ENCODE peak calls at places on chromosomes 2 and 18, in eight cellular contexts. O, R, Z, B, Q, S, M and N are unnamed samples.

GRCh38 chr2:38474833-38475566 is 97.9 kb upstream of the ATL2 start:
- DNase-seq in M (no peak), S (no peak), R (no peak), Q (no peak), Z (no peak), O (no peak), B (no peak), N (peak)

GRCh38 chr2:190766581-190766980 is 114.0 kb upstream of the GLS start:
- DNase-seq in R (no peak), Q (peak), S (no peak), B (no peak), Z (no peak), O (no peak), M (no peak), N (no peak)

GRCh38 chr2:168614291-168615018 is 158.4 kb downstream of the CERS6 start:
- DNase-seq in M (no peak), Q (peak), O (no peak), Z (no peak), R (no peak), S (no peak), B (no peak), N (no peak)

GRCh38 chr18:875912-876311 is 28.8 kb upstream of the ADCYAP1 start:
- DNase-seq in Z (no peak), M (no peak), B (no peak), O (no peak), Q (no peak), R (no peak), S (no peak), N (no peak)

GRCh38 chr2:234024304-234024703 is 26.2 kb upstream of the SPP2 start:
- DNase-seq in R (no peak), Z (no peak), M (no peak), B (no peak), Q (no peak), O (no peak), S (no peak), N (no peak)

GRCh38 chr18:55546873-55547704 is 40.9 kb downstream of the TCF4 start:
- DNase-seq in M (no peak), B (peak), S (peak), Z (no peak), O (no peak), Q (no peak), R (no peak), N (no peak)

GRCh38 chr2:14011186-14011585 is 621.3 kb upstream of the LRATD1 start:
- DNase-seq in R (no peak), Z (no peak), S (no peak), Q (no peak), O (no peak), M (no peak), B (no peak), N (no peak)

GRCh38 chr2:37377187-37377532 is 32.7 kb downstream of the QPCT start:
- DNase-seq in Z (no peak), M (no peak), R (peak), Q (peak), O (no peak), B (no peak), S (no peak), N (no peak)

GRCh38 chr2:233563663-233564430 is 2.7 kb downstream of the USP40 start:
- DNase-seq in Q (peak), O (no peak), M (no peak), S (no peak), B (no peak), R (peak), Z (no peak), N (no peak)

GRCh38 chr2:14633451-14634211 is 1.1 kb downstream of the LRATD1 start:
- DNase-seq in O (peak), R (peak), B (peak), Z (peak), M (no peak), S (peak), Q (no peak), N (no peak)

GRCh38 chr2:129936334-129936934 is 43.0 kb upstream of the RAB6C start:
- DNase-seq in R (peak), B (no peak), Z (peak), O (no peak), S (peak), M (no peak), Q (peak), N (no peak)

GRCh38 chr2:165678882-165679281 is 115.2 kb downstream of the GALNT3 start:
- DNase-seq in B (no peak), O (no peak), Z (no peak), S (no peak), Q (no peak), M (no peak), R (no peak), N (no peak)

GRCh38 chr2:239529313-239530015 is 128.6 kb upstream of the HDAC4 start:
- DNase-seq in S (no peak), Q (no peak), R (no peak), O (peak), Z (no peak), M (no peak), B (no peak), N (no peak)

GRCh38 chr2:138071720-138072719 is 107.7 kb downstream of the HNMT start:
- DNase-seq in S (no peak), M (no peak), Q (no peak), B (no peak), O (no peak), Z (no peak), R (peak), N (no peak)

GRCh38 chr2:128376241-128377041 is 57.8 kb upstream of the HS6ST1 start:
- DNase-seq in O (peak), B (no peak), Q (peak), M (no peak), S (peak), R (no peak), Z (no peak), N (no peak)

GRCh38 chr2:18455256-18455862 is 105.1 kb downstream of the RDH14 start:
- DNase-seq in M (peak), Z (no peak), R (peak), B (no peak), O (no peak), S (no peak), Q (no peak), N (no peak)

GRCh38 chr2:9735335-9735734 is 104.5 kb upstream of the YWHAQ start:
- DNase-seq in Z (no peak), O (no peak), B (no peak), Q (peak), R (no peak), S (no peak), M (no peak), N (no peak)

GRCh38 chr2:138537170-138537915 is 35.8 kb downstream of the SPOPL start:
- DNase-seq in Z (peak), O (no peak), B (no peak), M (no peak), Q (no peak), R (no peak), S (no peak), N (no peak)

DNA sequence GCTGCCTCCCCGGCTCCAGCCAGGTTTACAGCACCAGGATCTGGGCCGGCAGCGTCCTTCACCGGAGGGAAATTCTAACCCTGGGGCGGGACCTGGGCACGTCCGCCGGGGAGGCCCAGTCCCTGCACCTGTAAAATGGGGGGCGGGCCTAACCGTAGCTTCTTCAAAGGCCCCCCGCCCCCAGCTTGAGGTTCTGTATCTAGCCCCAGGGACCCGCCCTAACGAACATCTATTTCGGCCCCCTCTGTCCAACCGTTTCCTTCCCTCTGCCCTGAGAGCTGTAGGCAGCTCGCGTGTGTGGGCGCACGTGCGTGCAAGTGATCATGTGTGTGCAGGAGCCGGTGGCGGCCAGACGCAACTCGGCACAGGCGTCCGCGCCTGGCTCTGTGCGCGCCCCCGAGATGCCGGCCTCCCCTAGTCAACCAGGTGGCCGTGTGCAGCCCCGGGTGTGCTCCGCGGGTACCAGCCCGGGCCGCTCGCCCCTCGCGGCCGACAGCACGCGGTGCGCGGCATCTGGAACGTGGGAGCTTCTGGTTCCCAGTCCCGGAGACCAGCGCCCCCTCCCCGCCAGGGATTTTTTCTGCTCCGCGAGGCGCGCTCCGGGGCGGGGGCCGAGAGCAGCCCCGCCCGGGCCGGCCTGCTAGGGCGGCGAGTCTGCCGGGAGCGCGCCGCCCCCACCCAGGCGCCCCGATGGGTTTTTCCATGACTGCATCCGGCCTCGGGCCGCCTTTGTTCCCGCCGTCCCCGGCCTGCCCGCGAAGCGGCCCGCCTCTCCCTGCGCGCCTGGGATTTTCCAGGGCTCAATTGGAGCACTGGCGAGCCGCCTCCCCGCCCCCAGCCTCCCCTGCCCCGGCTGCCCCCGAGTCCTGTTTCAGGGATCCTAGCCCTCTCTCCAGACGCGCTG is 21.2 kb downstream of the TEX44 start:
- DNase-seq in O (peak), S (peak), M (peak), Q (peak), B (peak), R (peak), Z (peak), N (peak)
- TF ChIP-seq CTCF in O (no peak), S (peak), M (no peak), Q (peak), B (no peak), R (no peak), Z (peak), N (peak)

DNA sequence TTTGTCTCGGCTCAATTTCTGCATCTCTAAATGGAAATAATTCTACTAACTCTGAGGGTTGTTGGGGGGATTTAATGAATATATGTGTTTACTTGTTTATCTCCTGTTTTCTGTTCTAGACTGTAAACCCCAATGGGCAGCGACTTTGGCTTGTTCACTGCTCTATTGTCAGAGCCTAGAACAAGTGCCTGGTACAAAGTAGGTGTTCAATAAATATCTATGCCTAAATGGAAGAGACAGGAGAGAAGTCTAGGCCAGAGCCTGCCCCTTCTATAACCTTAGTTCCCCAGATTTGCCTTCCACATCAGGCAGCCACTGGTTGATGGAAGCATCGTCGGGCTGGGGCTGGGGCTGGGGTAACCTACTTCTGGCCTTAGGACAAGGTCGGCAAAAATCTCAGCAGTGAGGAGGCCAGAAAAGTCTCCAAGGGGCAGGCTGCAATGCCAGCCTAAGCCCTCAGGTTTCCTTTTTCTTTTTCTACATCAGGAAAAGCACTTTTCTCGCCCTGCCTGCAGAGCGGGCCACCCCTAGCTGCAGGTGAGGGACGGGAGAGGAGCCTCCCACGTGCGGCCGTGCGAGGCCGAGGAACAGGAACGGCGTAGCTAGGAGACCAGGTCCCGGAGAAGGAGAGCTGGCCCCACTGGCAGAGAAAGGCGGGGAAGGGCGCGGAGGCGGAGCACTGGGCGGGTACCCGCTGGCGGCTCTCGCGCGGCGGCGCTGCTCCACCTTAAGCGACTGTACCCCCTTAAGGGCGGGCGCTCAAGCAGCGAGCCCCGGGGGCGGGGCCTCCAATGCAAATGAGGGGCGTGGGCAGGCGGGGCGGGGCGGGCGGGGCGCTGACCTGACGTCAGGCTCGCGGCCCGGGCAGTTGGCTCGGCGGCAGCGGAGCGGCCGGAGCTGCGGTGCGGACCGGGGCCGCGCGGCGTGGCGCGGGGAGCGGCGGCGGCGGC is at the start of gene CNNM4:
- DNase-seq in Z (peak), S (peak), Q (peak), B (peak), O (peak), R (peak), M (peak), N (peak)
- TF ChIP-seq POLR2A in Z (peak), S (no peak), Q (peak), B (no peak), O (no peak), R (no peak), M (peak), N (no peak)

GRCh38 chr2:152047826-152048476 is 50.9 kb downstream of the CACNB4 start:
- DNase-seq in O (no peak), S (no peak), B (peak), M (no peak), Q (peak), Z (no peak), R (no peak), N (no peak)
- TF ChIP-seq CTCF in O (no peak), S (no peak), B (no peak), M (no peak), Q (peak), Z (no peak), R (no peak), N (no peak)

GRCh38 chr2:218257390-218257981 is 3.3 kb upstream of the GPBAR1 start:
- DNase-seq in Z (peak), B (no peak), M (peak), Q (peak), S (peak), R (no peak), O (no peak), N (peak)

GRCh38 chr2:218252509-218253247 is 8.1 kb upstream of the GPBAR1 start:
- DNase-seq in R (no peak), Z (no peak), Q (peak), B (no peak), S (no peak), O (no peak), M (no peak), N (peak)

GRCh38 chr2:218259099-218259921 is 1.5 kb upstream of the GPBAR1 start:
- DNase-seq in M (no peak), Z (peak), S (peak), R (peak), Q (peak), B (no peak), O (peak), N (no peak)

GRCh38 chr2:218256612-218257350 is 4.0 kb upstream of the GPBAR1 start:
- DNase-seq in Q (no peak), M (no peak), S (no peak), O (no peak), Z (no peak), B (no peak), R (no peak), N (no peak)

DNA sequence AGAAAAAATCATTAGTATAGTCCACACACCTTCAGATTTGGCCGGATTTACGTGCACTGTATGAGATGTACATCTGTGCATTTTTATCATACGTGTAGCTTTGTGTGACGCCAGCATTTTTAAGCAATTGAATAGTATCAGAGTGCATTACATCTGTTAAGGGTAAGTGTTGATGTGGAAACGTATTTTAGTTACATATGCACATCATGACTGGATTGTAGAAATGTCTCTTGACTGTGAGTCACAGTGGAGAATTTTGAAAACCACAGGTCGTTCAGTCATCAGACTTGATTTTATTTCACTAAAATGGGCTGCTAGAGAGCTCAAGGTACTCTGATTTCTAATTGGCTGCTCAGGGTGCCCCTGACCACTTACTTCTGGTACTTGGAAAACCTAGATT is 5.4 kb upstream of the GPBAR1 start:
- DNase-seq in S (no peak), O (no peak), R (no peak), Z (no peak), Q (no peak), M (no peak), B (no peak), N (no peak)
- TF ChIP-seq POLR2A in S (no peak), O (no peak), R (no peak), Z (no peak), Q (no peak), M (no peak), B (no peak), N (no peak)